ENCODE peak calls at places on chromosomes 12 and 14, in nine cellular contexts. G, X, J, I, L, F, Y, Z and V are unnamed samples.

GRCh38 chr12:104793280-104793679 is 164.8 kb downstream of the SLC41A2 start:
- DNase-seq in G (no peak), X (no peak), J (no peak), I (no peak), L (no peak), F (no peak), Y (no peak), Z (peak; percentile 90), V (no peak)

GRCh38 chr14:36515896-36516718 is 3.9 kb downstream of the NKX2-1 start:
- DNase-seq in G (no peak), X (no peak), J (no peak), I (no peak), L (no peak), F (no peak), Y (no peak), Z (peak; percentile 52), V (no peak)

GRCh38 chr14:44982594-44982993 is 20.6 kb downstream of the TOGARAM1 start:
- DNase-seq in G (no peak), X (no peak), J (no peak), I (no peak), L (no peak), F (no peak), Y (no peak), Z (peak; percentile 19), V (no peak)

GRCh38 chr12:8698132-8698829 is 490 bp downstream of the RIMKLB start:
- DNase-seq in G (no peak), X (peak; percentile 78), J (peak; percentile 92), I (no peak), L (peak; percentile 85), F (no peak), Y (peak; percentile 58), Z (peak; percentile 55), V (peak; percentile 45)

GRCh38 chr12:129844662-129845061 is 59.2 kb downstream of the TMEM132D start:
- DNase-seq in G (no peak), X (no peak), J (no peak), I (peak; percentile 61), L (no peak), F (no peak), Y (no peak), Z (peak; percentile 96), V (no peak)

GRCh38 chr12:68647507-68647906 is 36.8 kb downstream of the RAP1B start:
- DNase-seq in G (no peak), X (no peak), J (no peak), I (no peak), L (no peak), F (no peak), Y (no peak), Z (no peak), V (no peak)

GRCh38 chr12:131943389-131943788 is 6.4 kb upstream of the EP400 start:
- DNase-seq in G (no peak), X (peak; percentile 45), J (no peak), I (no peak), L (peak; percentile 34), F (no peak), Y (no peak), Z (no peak), V (no peak)

GRCh38 chr12:31506907-31507306 is 84.0 kb downstream of the DENND5B start:
- DNase-seq in G (no peak), X (no peak), J (no peak), I (peak; percentile 50), L (no peak), F (peak; percentile 28), Y (no peak), Z (peak; percentile 91), V (peak; percentile 72)

GRCh38 chr14:104172349-104172748 is 34.0 kb downstream of the KIF26A start:
- DNase-seq in G (no peak), X (no peak), J (no peak), I (no peak), L (no peak), F (no peak), Y (no peak), Z (no peak), V (no peak)

GRCh38 chr12:17588968-17589367 is 501.0 kb downstream of the RERGL start:
- DNase-seq in G (peak; percentile 70), X (no peak), J (no peak), I (no peak), L (no peak), F (no peak), Y (no peak), Z (peak; percentile 1), V (no peak)

GRCh38 chr12:99054601-99055128 is 409.6 kb downstream of the APAF1 start:
- DNase-seq in G (peak; percentile 24), X (no peak), J (no peak), I (no peak), L (no peak), F (no peak), Y (no peak), Z (peak; percentile 5), V (no peak)

GRCh38 chr12:11553871-11554533 is 95.5 kb upstream of the ETV6 start:
- DNase-seq in G (peak; percentile 68), X (no peak), J (no peak), I (peak; percentile 58), L (no peak), F (peak; percentile 18), Y (peak; percentile 41), Z (peak; percentile 57), V (peak; percentile 61)

GRCh38 chr12:117412465-117413190 is 51.2 kb upstream of the NOS1 start:
- DNase-seq in G (no peak), X (no peak), J (no peak), I (no peak), L (peak; percentile 36), F (no peak), Y (peak; percentile 20), Z (no peak), V (no peak)

GRCh38 chr12:1500095-1500801 is 94.1 kb downstream of the FBXL14 start:
- DNase-seq in G (peak; percentile 49), X (no peak), J (no peak), I (peak; percentile 47), L (no peak), F (no peak), Y (peak; percentile 71), Z (peak; percentile 67), V (no peak)

GRCh38 chr14:28982228-28982627 is 215.6 kb downstream of the FOXG1 start:
- DNase-seq in G (no peak), X (no peak), J (no peak), I (no peak), L (no peak), F (no peak), Y (no peak), Z (no peak), V (no peak)

GRCh38 chr12:118850244-118850825 is 131.0 kb upstream of the SRRM4 start:
- DNase-seq in G (peak; percentile 46), X (no peak), J (no peak), I (peak; percentile 4), L (no peak), F (no peak), Y (no peak), Z (no peak), V (no peak)

GRCh38 chr12:54588110-54588831 is at the start of gene PPP1R1A:
- DNase-seq in G (no peak), X (no peak), J (peak; percentile 86), I (no peak), L (peak; percentile 70), F (no peak), Y (peak; percentile 23), Z (no peak), V (no peak)

GRCh38 chr14:95303107-95303506 is 16.6 kb downstream of the CLMN start:
- DNase-seq in G (no peak), X (no peak), J (no peak), I (no peak), L (no peak), F (no peak), Y (no peak), Z (no peak), V (no peak)

GRCh38 chr12:131013118-131013517 is 59.4 kb downstream of the ADGRD1 start:
- DNase-seq in G (no peak), X (no peak), J (no peak), I (no peak), L (no peak), F (no peak), Y (no peak), Z (no peak), V (no peak)

DNA sequence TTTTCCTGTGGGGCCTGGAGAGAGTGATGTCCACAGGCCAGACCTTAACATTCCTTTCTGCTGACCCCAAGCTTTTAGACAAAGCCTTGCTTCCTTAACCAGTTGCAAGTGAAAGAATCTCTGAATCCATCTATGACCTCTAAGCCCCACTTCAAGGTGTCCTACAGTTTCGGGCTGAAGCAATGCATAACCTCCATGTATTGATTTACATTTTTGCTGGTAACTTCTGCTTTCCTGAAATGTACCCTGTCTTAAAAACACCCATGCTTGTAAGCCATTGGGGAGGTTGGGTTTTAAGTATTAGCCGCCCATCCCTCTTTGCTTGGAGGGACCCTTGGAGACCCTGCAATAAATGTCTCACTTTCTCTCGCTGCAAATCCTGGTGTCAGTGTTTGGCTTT is 190.6 kb downstream of the VRK1 start:
- DNase-seq in G (no peak), X (no peak), J (no peak), I (no peak), L (no peak), F (no peak), Y (no peak), Z (no peak), V (no peak)
- H3K27ac ChIP-seq in G (no peak overlapping the region), X (no peak overlapping the region), J (no peak overlapping the region), I (no peak overlapping the region), L (no peak overlapping the region), F (no peak overlapping the region), Y (no peak overlapping the region), Z (no peak overlapping the region), V (no peak overlapping the region)

GRCh38 chr14:24138396-24139271 is 2.6 kb downstream of the PSME1 start:
- DNase-seq in G (no peak), X (no peak), J (no peak), I (no peak), L (no peak), F (no peak), Y (no peak), Z (no peak), V (no peak)
- H3K27ac ChIP-seq in G (no peak overlapping the region), X (no peak overlapping the region), J (peak overlapping the region; percentile 12), I (no peak overlapping the region), L (no peak overlapping the region), F (no peak overlapping the region), Y (no peak overlapping the region), Z (no peak overlapping the region), V (no peak overlapping the region)

DNA sequence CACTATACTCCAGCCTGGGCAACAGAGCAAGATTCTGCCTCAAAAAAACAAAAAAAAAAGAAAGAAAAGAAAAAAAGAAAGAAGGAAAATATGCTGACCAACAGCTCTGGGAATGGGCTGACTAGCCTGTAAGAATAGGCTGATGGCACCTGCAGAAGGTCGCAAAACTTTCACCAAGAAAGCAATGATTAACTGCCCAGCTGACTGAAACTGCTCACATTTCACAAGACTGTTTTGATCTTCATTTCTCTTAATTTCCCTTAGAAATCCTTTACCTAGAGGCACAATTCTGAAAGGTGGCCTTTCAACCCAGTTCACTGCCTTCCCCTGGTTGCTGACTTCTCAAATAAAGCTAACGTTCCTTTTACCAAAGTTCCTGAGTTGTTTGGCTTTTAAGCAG is 12.4 kb downstream of the BEST3 start:
- DNase-seq in G (no peak), X (no peak), J (no peak), I (no peak), L (no peak), F (no peak), Y (no peak), Z (no peak), V (peak; percentile 19)
- H3K27ac ChIP-seq in G (peak overlapping the region; percentile 85), X (no peak overlapping the region), J (no peak overlapping the region), I (no peak overlapping the region), L (no peak overlapping the region), F (peak overlapping the region; percentile 40), Y (no peak overlapping the region), Z (no peak overlapping the region), V (no peak overlapping the region)

DNA sequence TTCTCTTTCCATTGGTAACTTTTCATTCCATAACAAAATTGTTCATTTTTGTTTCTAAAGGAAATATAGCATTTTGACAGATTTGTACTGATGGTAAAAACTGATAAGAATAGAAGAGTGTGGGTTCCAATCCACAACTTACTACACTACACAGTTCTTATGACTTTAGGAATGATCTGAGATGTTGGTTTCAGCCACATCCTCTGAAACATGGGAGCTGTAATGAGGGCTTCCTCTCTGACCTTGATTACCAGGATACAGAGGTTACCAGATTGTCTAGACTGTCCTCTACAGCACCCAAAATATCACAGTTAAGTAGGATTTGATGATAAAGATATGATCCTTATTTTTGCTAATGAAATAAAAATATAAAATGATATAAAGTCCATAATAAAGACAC is 1184.6 kb downstream of the FLRT2 start:
- DNase-seq in G (no peak), X (no peak), J (no peak), I (no peak), L (no peak), F (no peak), Y (no peak), Z (no peak), V (no peak)
- H3K27ac ChIP-seq in G (no peak overlapping the region), X (no peak overlapping the region), J (no peak overlapping the region), I (no peak overlapping the region), L (no peak overlapping the region), F (no peak overlapping the region), Y (no peak overlapping the region), Z (no peak overlapping the region), V (no peak overlapping the region)